ENCODE peak calls at places on chromosomes 6 and 20, in eight cellular contexts. B, N, D, L, J, Z, V and G are unnamed samples.

GRCh38 chr6:166370489-166370888 is 12.3 kb downstream of the MPC1 start:
- DNase-seq in B (no peak), N (no peak), D (no peak), L (no peak), J (no peak), Z (no peak), V (no peak), G (no peak)

GRCh38 chr20:40230486-40230885 is 458.6 kb downstream of the MAFB start:
- DNase-seq in B (no peak), N (no peak), D (no peak), L (no peak), J (no peak), Z (no peak), V (no peak), G (no peak)

GRCh38 chr6:167298166-167298565 is 7.1 kb downstream of the UNC93A start:
- DNase-seq in B (no peak), N (no peak), D (no peak), L (no peak), J (no peak), Z (no peak), V (no peak), G (no peak)

GRCh38 chr6:105346052-105346451 is 56.8 kb downstream of the PREP start:
- DNase-seq in B (peak), N (peak), D (peak), L (no peak), J (no peak), Z (peak), V (no peak), G (no peak)

GRCh38 chr20:62047666-62048345 is 17.9 kb downstream of the TAF4 start:
- DNase-seq in B (no peak), N (no peak), D (no peak), L (no peak), J (no peak), Z (no peak), V (no peak), G (no peak)

GRCh38 chr20:13061381-13061780 is 52.6 kb downstream of the SPTLC3 start:
- DNase-seq in B (no peak), N (no peak), D (no peak), L (no peak), J (no peak), Z (peak), V (no peak), G (no peak)

GRCh38 chr6:22928775-22929174 is 359.4 kb downstream of the HDGFL1 start:
- DNase-seq in B (no peak), N (no peak), D (peak), L (no peak), J (no peak), Z (no peak), V (no peak), G (no peak)

GRCh38 chr6:40545954-40546353 is 41.2 kb downstream of the LRFN2 start:
- DNase-seq in B (no peak), N (no peak), D (peak), L (no peak), J (no peak), Z (no peak), V (no peak), G (no peak)

GRCh38 chr6:12957321-12958051 is 240.9 kb downstream of the PHACTR1 start:
- DNase-seq in B (peak), N (peak), D (peak), L (peak), J (no peak), Z (no peak), V (peak), G (no peak)

GRCh38 chr6:155352812-155353211 is 38.5 kb upstream of the TFB1M start:
- DNase-seq in B (peak), N (peak), D (no peak), L (no peak), J (no peak), Z (no peak), V (no peak), G (no peak)

GRCh38 chr6:63759605-63760004 is 124.0 kb downstream of the PHF3 start:
- DNase-seq in B (no peak), N (no peak), D (no peak), L (no peak), J (no peak), Z (no peak), V (no peak), G (no peak)

GRCh38 chr20:1953616-1954015 is 40.2 kb downstream of the PDYN start:
- DNase-seq in B (no peak), N (no peak), D (no peak), L (no peak), J (no peak), Z (no peak), V (no peak), G (no peak)

GRCh38 chr20:1951436-1952115 is 42.3 kb downstream of the PDYN start:
- DNase-seq in B (no peak), N (no peak), D (no peak), L (no peak), J (no peak), Z (no peak), V (no peak), G (no peak)

GRCh38 chr20:1955289-1955688 is 38.6 kb downstream of the PDYN start:
- DNase-seq in B (no peak), N (no peak), D (peak), L (no peak), J (no peak), Z (no peak), V (no peak), G (no peak)

GRCh38 chr20:1950836-1951235 is 43.0 kb downstream of the PDYN start:
- DNase-seq in B (no peak), N (no peak), D (peak), L (no peak), J (no peak), Z (no peak), V (no peak), G (no peak)

GRCh38 chr20:1952737-1953530 is 40.9 kb downstream of the PDYN start:
- DNase-seq in B (no peak), N (no peak), D (no peak), L (no peak), J (no peak), Z (no peak), V (no peak), G (no peak)
- H3K4me3 ChIP-seq in B (no peak), N (no peak), D (no peak), L (no peak), J (no peak), Z (no peak), V (no peak), G (no peak)

GRCh38 chr20:10714236-10714975 is 40.6 kb upstream of the JAG1 start:
- DNase-seq in B (no peak), N (no peak), D (no peak), L (no peak), J (no peak), Z (no peak), V (no peak), G (no peak)
- H3K27ac ChIP-seq in B (no peak), N (peak), D (no peak), L (no peak), J (no peak), Z (no peak), V (no peak), G (no peak)

GRCh38 chr6:79949235-79949634 is 1.9 kb upstream of the ELOVL4 start:
- DNase-seq in B (peak), N (peak), D (peak), L (peak), J (peak), Z (peak), V (no peak), G (no peak)
- H3K4me3 ChIP-seq in B (no peak), N (no peak), D (no peak), L (no peak), J (no peak), Z (no peak), V (no peak), G (no peak)

GRCh38 chr20:57531986-57532566 is 7.1 kb upstream of the CTCFL start:
- DNase-seq in B (no peak), N (no peak), D (no peak), L (no peak), J (no peak), Z (no peak), V (no peak), G (no peak)
- H3K27ac ChIP-seq in B (no peak), N (no peak), D (no peak), L (no peak), J (no peak), Z (no peak), V (no peak), G (peak)

GRCh38 chr6:41704656-41705328 is 30.6 kb downstream of the TFEB start:
- DNase-seq in B (no peak), N (no peak), D (no peak), L (no peak), J (no peak), Z (no peak), V (no peak), G (no peak)
- H3K4me3 ChIP-seq in B (no peak), N (no peak), D (no peak), L (no peak), J (no peak), Z (no peak), V (no peak), G (no peak)

GRCh38 chr6:89411019-89411268 is 1.1 kb downstream of the RRAGD start:
- DNase-seq in B (no peak), N (no peak), D (no peak), L (peak), J (no peak), Z (no peak), V (no peak), G (no peak)

GRCh38 chr6:89413006-89413400 is 930 bp upstream of the RRAGD start:
- DNase-seq in B (no peak), N (no peak), D (no peak), L (no peak), J (no peak), Z (no peak), V (no peak), G (no peak)

GRCh38 chr6:89412071-89413005 is at the start of gene RRAGD:
- DNase-seq in B (no peak), N (no peak), D (peak), L (peak), J (peak), Z (no peak), V (peak), G (no peak)

GRCh38 chr6:89410231-89411018 is 1.6 kb downstream of the RRAGD start:
- DNase-seq in B (no peak), N (no peak), D (peak), L (no peak), J (no peak), Z (no peak), V (no peak), G (no peak)

GRCh38 chr6:89411269-89412070 is 603 bp downstream of the RRAGD start:
- DNase-seq in B (no peak), N (no peak), D (peak), L (peak), J (peak), Z (no peak), V (peak), G (no peak)
- H3K27ac ChIP-seq in B (no peak), N (no peak), D (no peak), L (no peak), J (no peak), Z (no peak), V (no peak), G (peak)

DNA sequence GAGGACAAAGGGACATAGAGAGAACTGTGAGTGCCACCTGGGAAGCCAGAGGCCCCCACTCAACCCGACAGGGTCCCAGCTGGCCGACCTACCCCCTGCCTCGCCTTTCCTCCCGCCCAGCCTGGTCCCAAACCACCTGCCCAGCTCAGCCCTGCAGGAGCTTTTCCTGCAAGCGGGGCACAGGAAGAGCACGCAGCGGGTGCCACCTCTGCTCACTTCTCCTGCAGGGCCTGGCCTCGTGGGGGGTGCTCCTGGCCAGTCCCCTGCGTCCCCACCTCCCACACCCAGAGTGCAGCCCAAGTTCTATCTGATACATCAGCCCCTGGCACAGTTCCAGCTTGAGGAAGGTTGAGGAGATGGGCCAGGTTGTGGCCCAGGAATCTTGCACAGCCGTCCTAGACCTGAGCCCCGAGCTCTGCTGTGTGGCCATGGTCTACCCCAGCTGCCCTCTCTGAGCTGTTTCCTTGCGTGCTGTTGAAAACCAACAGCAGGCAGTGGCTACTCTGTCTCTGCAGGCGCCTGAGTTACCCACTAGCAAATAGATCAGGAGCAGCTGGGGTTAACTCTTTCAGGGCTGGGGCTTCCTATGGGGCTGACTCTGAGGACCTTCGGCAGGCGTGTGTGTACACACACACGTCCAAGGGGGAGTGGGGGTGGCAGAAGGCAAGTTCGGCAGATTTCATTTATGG is 1.7 kb downstream of the NECAB3 start:
- DNase-seq in B (no peak), N (no peak), D (no peak), L (no peak), J (peak), Z (no peak), V (no peak), G (no peak)
- H3K4me3 ChIP-seq in B (no peak), N (no peak), D (peak), L (peak), J (peak), Z (peak), V (no peak), G (peak)

DNA sequence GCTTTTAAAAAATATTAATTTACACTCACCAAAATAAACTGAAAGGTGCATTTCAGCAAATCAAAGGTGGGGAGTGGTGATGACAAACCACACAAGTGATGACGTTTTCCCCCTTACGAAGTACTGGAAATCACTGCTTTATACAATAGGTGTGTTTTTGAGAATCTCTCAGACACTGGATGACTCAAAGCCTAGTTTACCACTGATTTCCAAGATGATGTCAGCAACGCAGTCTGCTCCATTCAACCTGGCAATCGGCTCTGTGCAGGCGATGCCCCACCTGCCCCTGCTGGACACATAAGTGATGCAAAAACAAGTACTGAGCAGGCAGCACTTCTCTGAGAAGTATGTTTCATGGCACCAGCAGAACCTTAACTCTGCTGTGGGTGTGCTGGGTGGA is 114.4 kb downstream of the SOD2 start:
- DNase-seq in B (no peak), N (no peak), D (no peak), L (no peak), J (no peak), Z (no peak), V (no peak), G (no peak)
- H3K27ac ChIP-seq in B (no peak), N (no peak), D (no peak), L (no peak), J (no peak), Z (no peak), V (no peak), G (no peak)

DNA sequence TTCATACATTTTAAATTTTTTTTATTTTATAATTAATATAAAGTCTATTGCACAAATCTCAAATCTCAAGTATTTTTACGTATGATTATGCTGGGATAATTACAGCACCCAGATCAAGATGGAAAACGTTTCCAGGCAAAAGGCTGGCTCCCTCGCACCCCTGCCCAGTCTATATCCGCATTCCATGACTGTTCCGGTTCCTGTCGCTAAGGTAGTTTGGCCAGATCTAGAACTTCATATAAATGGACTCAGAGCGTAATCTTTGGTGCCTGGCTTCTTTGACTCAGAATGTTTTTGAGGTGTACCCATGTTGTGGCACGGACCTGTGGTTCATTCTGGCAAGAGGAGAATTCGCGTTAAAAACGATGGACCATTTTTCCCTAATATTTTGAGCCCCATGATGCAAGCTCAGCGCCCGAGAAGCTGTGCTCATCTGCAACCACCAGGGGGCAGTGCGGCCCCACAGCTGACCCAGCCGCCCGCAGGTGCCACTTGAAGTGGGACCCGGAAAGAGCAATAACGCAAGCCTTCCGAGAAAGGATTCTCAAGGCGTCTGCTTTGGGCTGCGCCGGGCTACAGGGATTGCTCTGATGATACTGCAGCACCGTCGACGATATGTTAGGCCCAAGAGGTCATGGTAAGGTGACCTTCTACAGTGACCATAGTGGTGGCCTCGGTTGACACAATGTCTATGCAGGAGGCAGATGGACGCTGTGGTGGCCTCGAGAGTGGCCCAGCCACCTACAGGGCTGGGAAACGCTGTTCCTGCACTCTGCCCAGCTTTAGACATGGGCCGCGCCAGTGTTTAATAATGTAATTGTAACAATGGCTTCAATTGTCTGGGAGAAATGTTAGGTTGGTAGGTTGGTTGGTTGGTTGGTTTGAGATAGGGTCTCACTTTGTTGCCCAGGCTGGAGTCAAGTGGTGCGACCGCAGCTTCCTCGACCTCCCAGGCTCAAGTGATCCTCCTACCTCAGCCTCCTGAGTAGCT is 160.1 kb downstream of the ZMYND8 start:
- DNase-seq in B (peak), N (peak), D (peak), L (peak), J (peak), Z (peak), V (peak), G (no peak)
- H3K4me3 ChIP-seq in B (no peak), N (no peak), D (no peak), L (no peak), J (no peak), Z (no peak), V (no peak), G (no peak)

GRCh38 chr6:11280394-11280793 is 47.9 kb upstream of the NEDD9 start:
- DNase-seq in B (no peak), N (no peak), D (no peak), L (no peak), J (no peak), Z (no peak), V (no peak), G (no peak)
- H3K27ac ChIP-seq in B (no peak), N (no peak), D (no peak), L (no peak), J (no peak), Z (no peak), V (no peak), G (no peak)